ENCODE peak calls at places on chromosomes 6 and 20, in ten cellular contexts. F is lower lobe of right lung, U is H9, N is breast epithelium, W is HAP-1, A is cardiac muscle cell, L is tibial artery, O is prostate gland, X is colonic mucosa, C is hepatocyte. Z is an unnamed sample.

GRCh38 chr6:125066964-125067363 is 86.6 kb upstream of the TPD52L1 start:
- DNase-seq in N (no peak), W (no peak), O (no peak), X (no peak), F (no peak), U (no peak), C (no peak), A (peak; percentile 73), L (no peak), Z (no peak)

GRCh38 chr20:31418307-31418706 is 12.3 kb upstream of the DEFB121 start:
- DNase-seq in W (no peak), A (no peak), F (no peak), L (no peak), N (no peak), X (no peak), C (no peak), U (no peak), O (no peak), Z (no peak)

GRCh38 chr6:12419626-12420272 is 129.6 kb downstream of the EDN1 start:
- DNase-seq in N (no peak), O (no peak), W (no peak), A (no peak), C (no peak), F (no peak), U (no peak), L (no peak), X (no peak), Z (no peak)

GRCh38 chr6:137494967-137495595 is 887 bp upstream of the OLIG3 start:
- DNase-seq in X (no peak), O (no peak), U (peak; percentile 46), C (no peak), L (no peak), A (no peak), N (no peak), W (no peak), F (no peak), Z (no peak)

GRCh38 chr6:159043236-159043635 is 1.6 kb downstream of the TAGAP start:
- DNase-seq in U (no peak), F (no peak), A (no peak), L (no peak), O (no peak), W (no peak), C (no peak), N (no peak), X (peak; percentile 16), Z (no peak)

GRCh38 chr6:36848658-36849441 is 9.6 kb upstream of the CPNE5 start:
- DNase-seq in F (peak; percentile 80), A (peak; percentile 73), W (peak; percentile 82), U (peak; percentile 84), O (peak; percentile 52), N (peak; percentile 74), L (no peak), X (peak; percentile 84), C (peak; percentile 83), Z (peak; percentile 64)

GRCh38 chr20:57342829-57343228 is 8.2 kb upstream of the RAE1 start:
- DNase-seq in F (no peak), C (no peak), N (no peak), L (no peak), O (no peak), W (no peak), X (no peak), U (no peak), A (peak; percentile 30), Z (no peak)

GRCh38 chr6:150683320-150683719 is 83.6 kb downstream of the PLEKHG1 start:
- DNase-seq in N (no peak), X (no peak), A (no peak), C (no peak), O (no peak), U (no peak), W (no peak), F (no peak), L (no peak), Z (no peak)

GRCh38 chr6:48068326-48069191 is 42.4 kb downstream of the PTCHD4 start:
- DNase-seq in X (no peak), L (no peak), U (peak; percentile 46), A (no peak), C (peak; percentile 19), W (no peak), N (no peak), F (no peak), O (no peak), Z (no peak)

GRCh38 chr6:120129228-120129627 is 779.7 kb upstream of the MAN1A1 start:
- DNase-seq in L (no peak), O (no peak), W (no peak), F (no peak), A (no peak), N (no peak), C (no peak), X (no peak), U (no peak), Z (no peak)

GRCh38 chr6:167714166-167714565 is 112.5 kb upstream of the AFDN start:
- DNase-seq in C (no peak), N (no peak), O (no peak), A (peak; percentile 42), L (no peak), F (no peak), U (no peak), W (no peak), X (no peak), Z (no peak)

GRCh38 chr20:5067877-5068276 is 51.9 kb downstream of the PCNA start:
- DNase-seq in U (no peak), W (no peak), F (no peak), N (no peak), O (no peak), A (no peak), L (no peak), X (no peak), C (no peak), Z (no peak)

GRCh38 chr6:111715321-111715720 is 109.6 kb upstream of the TRAF3IP2 start:
- DNase-seq in X (no peak), C (no peak), N (no peak), W (no peak), A (no peak), F (no peak), U (no peak), L (no peak), O (no peak), Z (no peak)

GRCh38 chr6:73943401-73943800 is 247.4 kb downstream of the CD109 start:
- DNase-seq in F (no peak), C (no peak), U (no peak), O (no peak), W (no peak), L (no peak), A (no peak), X (no peak), N (no peak), Z (no peak)

GRCh38 chr6:140256213-140256612 is 881.8 kb upstream of the CITED2 start:
- DNase-seq in W (no peak), A (no peak), U (no peak), O (no peak), L (no peak), N (no peak), F (no peak), X (no peak), C (no peak), Z (no peak)

DNA sequence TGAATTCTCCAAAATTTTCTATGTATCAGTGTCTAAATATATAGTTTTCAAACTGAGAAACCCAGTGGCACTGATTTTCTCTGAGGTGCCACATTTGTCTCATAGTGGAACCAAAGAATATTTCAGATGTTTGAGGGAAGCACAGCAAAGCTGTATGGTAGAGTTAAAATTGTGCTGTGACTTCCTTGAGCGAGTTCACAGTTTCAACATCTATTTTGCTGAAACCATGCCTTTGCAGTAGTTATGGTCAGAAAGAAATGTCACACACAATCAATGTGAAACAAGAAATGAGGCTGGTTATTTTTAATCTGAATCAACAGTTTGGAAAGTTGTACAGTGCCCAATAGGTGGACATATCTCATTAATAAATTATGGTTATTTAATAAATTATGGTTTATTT is 394.0 kb upstream of the SPTLC3 start:
- DNase-seq in X (no peak), W (no peak), F (no peak), C (no peak), N (no peak), L (no peak), O (no peak), A (no peak), U (no peak), Z (no peak)
- H3K4me1 ChIP-seq in X (no peaks in the 10 kb centered on the region), W (no peaks in the 10 kb centered on the region), F (no peaks in the 10 kb centered on the region), C (no peaks in the 10 kb centered on the region), N (no peaks in the 10 kb centered on the region), L (no peaks in the 10 kb centered on the region), O (no peaks in the 10 kb centered on the region), A (no peaks in the 10 kb centered on the region), U (no peaks in the 10 kb centered on the region), Z (no peaks in the 10 kb centered on the region)

DNA sequence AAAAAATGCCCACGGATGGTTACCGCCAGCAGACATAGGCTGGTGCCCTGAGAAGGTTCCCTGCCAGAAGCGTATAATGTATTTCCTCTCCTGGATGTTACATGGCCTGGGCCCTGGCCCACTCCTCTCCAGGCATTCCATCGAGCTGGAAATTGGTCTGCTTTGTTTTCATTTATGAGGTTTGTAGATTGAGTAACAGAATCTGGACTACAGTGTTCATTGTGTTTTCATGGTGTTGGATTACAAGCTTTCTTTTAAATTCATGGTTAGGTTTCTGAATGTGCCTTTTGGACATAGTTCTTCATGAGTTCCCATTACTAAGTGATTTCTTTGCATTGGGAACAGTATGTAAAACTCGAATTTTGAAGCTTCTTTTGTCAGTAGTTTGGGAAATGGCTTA is 6.4 kb downstream of the TIAM2 start:
- DNase-seq in N (no peak), F (no peak), O (no peak), C (no peak), W (peak; percentile 47), X (no peak), U (no peak), A (no peak), L (no peak), Z (no peak)
- H3K4me1 ChIP-seq in N (no peaks in the 10 kb centered on the region), F (no peaks in the 10 kb centered on the region), O (no peaks in the 10 kb centered on the region), C (peaks cover 13% of the 10 kb centered on the region), W (peaks cover 15% of the 10 kb centered on the region), X (no peaks in the 10 kb centered on the region), U (no peaks in the 10 kb centered on the region), A (no peaks in the 10 kb centered on the region), L (no peaks in the 10 kb centered on the region), Z (peaks cover 12% of the 10 kb centered on the region)

DNA sequence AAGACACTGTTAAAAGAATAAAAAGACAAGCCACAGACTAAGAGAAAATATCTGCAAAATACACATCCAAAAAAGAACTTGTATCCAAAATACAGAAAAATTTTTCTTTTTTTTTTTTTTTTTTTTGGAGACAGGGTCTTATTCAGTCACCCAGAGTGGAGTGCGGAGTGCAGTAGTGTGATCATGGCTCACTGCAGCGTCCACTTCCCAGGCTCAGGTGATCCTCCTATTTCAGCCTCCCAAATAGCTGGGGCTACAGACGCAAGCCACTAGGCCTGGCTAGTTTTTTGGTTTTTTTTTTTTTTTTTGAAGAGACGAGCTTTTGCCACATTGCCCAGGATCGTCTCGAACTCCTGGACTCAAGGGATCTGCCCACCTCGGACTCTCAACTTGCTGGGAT is 3.1 kb downstream of the ZUP1 start:
- DNase-seq in X (no peak), W (no peak), F (no peak), C (no peak), N (no peak), O (no peak), L (no peak), U (no peak), A (no peak), Z (no peak)
- H3K4me1 ChIP-seq in X (peaks cover 7% of the 10 kb centered on the region), W (peaks cover 22% of the 10 kb centered on the region), F (peaks cover 27% of the 10 kb centered on the region), C (peaks cover 22% of the 10 kb centered on the region), N (no peaks in the 10 kb centered on the region), O (peaks cover 3% of the 10 kb centered on the region), L (peaks cover 3% of the 10 kb centered on the region), U (no peaks in the 10 kb centered on the region), A (peaks cover 19% of the 10 kb centered on the region), Z (peaks cover 31% of the 10 kb centered on the region)

DNA sequence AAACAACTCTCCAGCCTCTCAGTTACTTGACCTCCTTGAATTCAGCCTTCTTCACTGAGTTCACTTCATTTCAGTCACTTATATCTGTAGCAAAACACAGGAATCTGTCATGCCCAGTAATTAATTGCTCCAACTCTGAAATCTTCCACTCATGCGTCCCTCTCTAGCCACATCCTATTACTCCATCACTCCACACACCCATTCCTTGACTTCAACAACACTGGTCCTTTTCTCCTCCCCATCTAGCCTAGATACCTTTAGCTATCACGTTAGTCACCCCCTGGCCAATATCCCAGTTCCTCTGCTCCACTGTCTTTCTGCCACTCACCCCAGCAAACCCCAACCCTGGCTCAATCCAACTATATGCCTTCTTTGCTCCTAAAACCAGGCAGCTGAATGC is 7.7 kb downstream of the ZHX3 start:
- DNase-seq in N (no peak), F (no peak), U (no peak), X (no peak), O (no peak), C (no peak), A (peak; percentile 80), L (no peak), W (no peak), Z (no peak)
- H3K4me1 ChIP-seq in N (peaks cover 7% of the 10 kb centered on the region), F (peaks cover 22% of the 10 kb centered on the region), U (no peaks in the 10 kb centered on the region), X (no peaks in the 10 kb centered on the region), O (no peaks in the 10 kb centered on the region), C (peaks cover 14% of the 10 kb centered on the region), A (no peaks in the 10 kb centered on the region), L (no peaks in the 10 kb centered on the region), W (peaks cover 2% of the 10 kb centered on the region), Z (peaks cover 20% of the 10 kb centered on the region)

Z was measured in PC-9.